ENCODE peak calls at places on chromosomes 2 and 18, in four cellular contexts. J is T1000; G is activated CD4-positive, alpha-beta T cell treated with anti-CD3 and anti-CD28 coated beads, Interleukin-2, amount 50 U/mL, for 48 hours; H is NCI-H524 treated with DMSO at 0.1 percent for 48 hours. A is an unnamed sample.

GRCh38 chr2:195871326-195871725 is 197.3 kb downstream of the DNAH7 start:
- DNase-seq in G (no peak), J (no peak), H (no peak), A (no peak)

GRCh38 chr2:134491796-134492441 is 226.9 kb downstream of the TMEM163 start:
- DNase-seq in H (peak), G (no peak), J (no peak), A (no peak)

GRCh38 chr2:234308814-234309195 is 188.1 kb downstream of the ARL4C start:
- DNase-seq in J (no peak), G (peak), H (no peak), A (peak)

GRCh38 chr2:221255862-221256261 is 316.2 kb downstream of the EPHA4 start:
- DNase-seq in G (no peak), J (no peak), H (no peak), A (no peak)

GRCh38 chr2:17104454-17104853 is 413.8 kb downstream of the RAD51AP2 start:
- DNase-seq in J (no peak), H (no peak), G (no peak), A (no peak)

GRCh38 chr2:217437289-217437688 is 565.5 kb downstream of the TNS1 start:
- DNase-seq in J (no peak), H (no peak), G (no peak), A (no peak)

GRCh38 chr18:2994603-2995432 is 18.1 kb downstream of the LPIN2 start:
- DNase-seq in G (peak), H (peak), J (no peak), A (peak)

GRCh38 chr2:110867078-110867477 is 134.7 kb downstream of the ACOXL start:
- DNase-seq in J (no peak), G (no peak), H (no peak), A (no peak)

GRCh38 chr18:68948622-68949021 is 150.7 kb downstream of the CCDC102B start:
- DNase-seq in H (no peak), G (no peak), J (no peak), A (no peak)

GRCh38 chr2:230661072-230661957 is 51.3 kb upstream of the CAB39 start:
- DNase-seq in J (no peak), H (no peak), G (peak), A (no peak)

GRCh38 chr18:21450503-21450902 is 150.0 kb downstream of the ESCO1 start:
- DNase-seq in J (no peak), G (no peak), H (no peak), A (no peak)

GRCh38 chr2:109193807-109194702 is 65.0 kb downstream of the SH3RF3 start:
- DNase-seq in J (no peak), H (no peak), G (no peak), A (no peak)

A was measured in stimulated activated naive B cell treated with anti-CD40 and anti-IgM and Interleukin-4, amounts not matched to agents 10 μg/mL and 1 μg/mL and 100 μg/mL, for 72 hours.